ENCODE peak calls at places on chromosomes 6 and 20, in four cellular contexts. N is RWPE1, F is AG09309, G is NT2/D1. U is an unnamed sample.

GRCh38 chr20:24816907-24817306 is 132.2 kb upstream of the CST7 start:
- DNase-seq in N (no peak), F (no peak), G (no peak), U (no peak)

GRCh38 chr6:131823276-131823902 is 15.6 kb downstream of the ENPP1 start:
- DNase-seq in N (no peak), F (no peak), G (no peak), U (no peak)

GRCh38 chr6:2915150-2915549 is 12.0 kb upstream of the SERPINB9 start:
- DNase-seq in N (no peak), F (no peak), G (no peak), U (no peak)

GRCh38 chr20:41398408-41398807 is 31.8 kb upstream of the EMILIN3 start:
- DNase-seq in N (no peak), F (no peak), G (no peak), U (no peak)

GRCh38 chr6:127738423-127738822 is 161.4 kb downstream of the C6orf58 start:
- DNase-seq in N (no peak), F (no peak), G (no peak), U (no peak)

GRCh38 chr6:138403801-138404665 is at the start of gene HEBP2:
- DNase-seq in N (peak), F (peak), G (peak), U (peak)

GRCh38 chr6:14059791-14060436 is 57.7 kb upstream of the CD83 start:
- DNase-seq in N (peak), F (no peak), G (no peak), U (no peak)

GRCh38 chr6:109056661-109057060 is 38.0 kb downstream of the SESN1 start:
- DNase-seq in N (no peak), F (no peak), G (no peak), U (no peak)

GRCh38 chr6:117008618-117009017 is 131.6 kb downstream of the RFX6 start:
- DNase-seq in N (no peak), F (no peak), G (no peak), U (no peak)

U was measured in H1.